ENCODE peak calls at places on chromosomes 1 and 21, in seven cellular contexts. One of them, this sample, is unnamed.

GRCh38 chr1:4549933-4550332 is 104.5 kb upstream of the AJAP1 start:
- DNase-seq in EL: no peak
- DNase-seq in activated gamma-delta T cell treated with anti-CD3 and anti-CD28 coated beads, Interleukin-2, amount 50 U/mL, for 16 hours: no peak
- DNase-seq in germinal center: no peak
- DNase-seq in AML-193: no peak
- DNase-seq in Caco-2: peak
- DNase-seq in T follicular helper cell: no peak
- DNase-seq in this sample: no peak

GRCh38 chr1:205313681-205314308 is 7.8 kb downstream of the NUAK2 start:
- DNase-seq in AML-193: no peak
- DNase-seq in T follicular helper cell: no peak
- DNase-seq in EL: peak
- DNase-seq in germinal center: peak
- DNase-seq in Caco-2: no peak
- DNase-seq in activated gamma-delta T cell treated with anti-CD3 and anti-CD28 coated beads, Interleukin-2, amount 50 U/mL, for 16 hours: no peak
- DNase-seq in this sample: no peak

GRCh38 chr1:55311057-55311631 is 96.0 kb upstream of the USP24 start:
- DNase-seq in T follicular helper cell: no peak
- DNase-seq in EL: peak
- DNase-seq in AML-193: no peak
- DNase-seq in germinal center: no peak
- DNase-seq in activated gamma-delta T cell treated with anti-CD3 and anti-CD28 coated beads, Interleukin-2, amount 50 U/mL, for 16 hours: no peak
- DNase-seq in Caco-2: no peak
- DNase-seq in this sample: no peak

GRCh38 chr1:154352581-154353459 is 27.5 kb downstream of the ATP8B2 start:
- DNase-seq in activated gamma-delta T cell treated with anti-CD3 and anti-CD28 coated beads, Interleukin-2, amount 50 U/mL, for 16 hours: no peak
- DNase-seq in AML-193: peak
- DNase-seq in Caco-2: peak
- DNase-seq in T follicular helper cell: peak
- DNase-seq in germinal center: peak
- DNase-seq in EL: peak
- DNase-seq in this sample: peak

GRCh38 chr21:41924355-41924754 is 29.5 kb downstream of the C2CD2 start:
- DNase-seq in EL: no peak
- DNase-seq in germinal center: no peak
- DNase-seq in Caco-2: no peak
- DNase-seq in T follicular helper cell: no peak
- DNase-seq in activated gamma-delta T cell treated with anti-CD3 and anti-CD28 coated beads, Interleukin-2, amount 50 U/mL, for 16 hours: no peak
- DNase-seq in AML-193: no peak
- DNase-seq in this sample: no peak

GRCh38 chr1:32501865-32502264 is 37.0 kb downstream of the ZBTB8B start:
- DNase-seq in EL: no peak
- DNase-seq in AML-193: no peak
- DNase-seq in germinal center: no peak
- DNase-seq in T follicular helper cell: no peak
- DNase-seq in Caco-2: no peak
- DNase-seq in activated gamma-delta T cell treated with anti-CD3 and anti-CD28 coated beads, Interleukin-2, amount 50 U/mL, for 16 hours: no peak
- DNase-seq in this sample: no peak

GRCh38 chr1:200905411-200906052 is 10.8 kb downstream of the INAVA start:
- DNase-seq in activated gamma-delta T cell treated with anti-CD3 and anti-CD28 coated beads, Interleukin-2, amount 50 U/mL, for 16 hours: peak
- DNase-seq in Caco-2: no peak
- DNase-seq in T follicular helper cell: no peak
- DNase-seq in AML-193: peak
- DNase-seq in EL: no peak
- DNase-seq in germinal center: no peak
- DNase-seq in this sample: peak

GRCh38 chr1:236142358-236143103 is at the start of gene GPR137B:
- DNase-seq in T follicular helper cell: no peak
- DNase-seq in germinal center: peak
- DNase-seq in Caco-2: peak
- DNase-seq in AML-193: peak
- DNase-seq in EL: peak
- DNase-seq in activated gamma-delta T cell treated with anti-CD3 and anti-CD28 coated beads, Interleukin-2, amount 50 U/mL, for 16 hours: peak
- DNase-seq in this sample: no peak

GRCh38 chr1:85623061-85623471 is 42.5 kb downstream of the CCN1 start:
- DNase-seq in activated gamma-delta T cell treated with anti-CD3 and anti-CD28 coated beads, Interleukin-2, amount 50 U/mL, for 16 hours: no peak
- DNase-seq in T follicular helper cell: no peak
- DNase-seq in EL: peak
- DNase-seq in AML-193: no peak
- DNase-seq in Caco-2: no peak
- DNase-seq in germinal center: no peak
- DNase-seq in this sample: no peak

GRCh38 chr1:22952694-22953391 is 19.8 kb downstream of the LACTBL1 start:
- DNase-seq in germinal center: no peak
- DNase-seq in EL: no peak
- DNase-seq in T follicular helper cell: no peak
- DNase-seq in activated gamma-delta T cell treated with anti-CD3 and anti-CD28 coated beads, Interleukin-2, amount 50 U/mL, for 16 hours: no peak
- DNase-seq in AML-193: no peak
- DNase-seq in Caco-2: no peak
- DNase-seq in this sample: no peak

GRCh38 chr1:43056981-43057391 is 98.3 kb upstream of the SLC2A1 start:
- DNase-seq in Caco-2: no peak
- DNase-seq in germinal center: no peak
- DNase-seq in EL: peak
- DNase-seq in T follicular helper cell: no peak
- DNase-seq in activated gamma-delta T cell treated with anti-CD3 and anti-CD28 coated beads, Interleukin-2, amount 50 U/mL, for 16 hours: no peak
- DNase-seq in AML-193: no peak
- DNase-seq in this sample: no peak

GRCh38 chr1:201053155-201053860 is 29.8 kb upstream of the KIF21B start:
- DNase-seq in EL: no peak
- DNase-seq in germinal center: no peak
- DNase-seq in AML-193: no peak
- DNase-seq in T follicular helper cell: no peak
- DNase-seq in Caco-2: no peak
- DNase-seq in activated gamma-delta T cell treated with anti-CD3 and anti-CD28 coated beads, Interleukin-2, amount 50 U/mL, for 16 hours: no peak
- DNase-seq in this sample: no peak

GRCh38 chr1:86067626-86068025 is 88.9 kb downstream of the COL24A1 start:
- DNase-seq in activated gamma-delta T cell treated with anti-CD3 and anti-CD28 coated beads, Interleukin-2, amount 50 U/mL, for 16 hours: no peak
- DNase-seq in T follicular helper cell: no peak
- DNase-seq in germinal center: no peak
- DNase-seq in Caco-2: no peak
- DNase-seq in AML-193: no peak
- DNase-seq in EL: peak
- DNase-seq in this sample: no peak

GRCh38 chr1:212158912-212159796 is 123.6 kb downstream of the DTL start:
- DNase-seq in EL: no peak
- DNase-seq in AML-193: no peak
- DNase-seq in germinal center: no peak
- DNase-seq in activated gamma-delta T cell treated with anti-CD3 and anti-CD28 coated beads, Interleukin-2, amount 50 U/mL, for 16 hours: peak
- DNase-seq in T follicular helper cell: no peak
- DNase-seq in Caco-2: no peak
- DNase-seq in this sample: no peak

GRCh38 chr1:150622219-150622975 is 7.0 kb downstream of the ENSA start:
- DNase-seq in activated gamma-delta T cell treated with anti-CD3 and anti-CD28 coated beads, Interleukin-2, amount 50 U/mL, for 16 hours: no peak
- DNase-seq in AML-193: no peak
- DNase-seq in EL: no peak
- DNase-seq in Caco-2: no peak
- DNase-seq in T follicular helper cell: no peak
- DNase-seq in germinal center: no peak
- DNase-seq in this sample: no peak

GRCh38 chr1:244815600-244816099 is 19.8 kb upstream of the COX20 start:
- DNase-seq in activated gamma-delta T cell treated with anti-CD3 and anti-CD28 coated beads, Interleukin-2, amount 50 U/mL, for 16 hours: no peak
- DNase-seq in AML-193: peak
- DNase-seq in germinal center: no peak
- DNase-seq in EL: no peak
- DNase-seq in Caco-2: no peak
- DNase-seq in T follicular helper cell: no peak
- DNase-seq in this sample: peak

GRCh38 chr1:1799716-1800115 is 21.4 kb upstream of the NADK start:
- DNase-seq in EL: no peak
- DNase-seq in AML-193: no peak
- DNase-seq in germinal center: no peak
- DNase-seq in T follicular helper cell: no peak
- DNase-seq in Caco-2: no peak
- DNase-seq in activated gamma-delta T cell treated with anti-CD3 and anti-CD28 coated beads, Interleukin-2, amount 50 U/mL, for 16 hours: no peak
- DNase-seq in this sample: no peak

GRCh38 chr1:30798389-30798951 is 40.9 kb upstream of the LAPTM5 start:
- DNase-seq in activated gamma-delta T cell treated with anti-CD3 and anti-CD28 coated beads, Interleukin-2, amount 50 U/mL, for 16 hours: no peak
- DNase-seq in Caco-2: no peak
- DNase-seq in germinal center: no peak
- DNase-seq in T follicular helper cell: no peak
- DNase-seq in EL: no peak
- DNase-seq in AML-193: no peak
- DNase-seq in this sample: no peak

GRCh38 chr1:67755619-67756018 is 70.6 kb downstream of the GADD45A start:
- DNase-seq in EL: no peak
- DNase-seq in T follicular helper cell: no peak
- DNase-seq in Caco-2: no peak
- DNase-seq in AML-193: no peak
- DNase-seq in activated gamma-delta T cell treated with anti-CD3 and anti-CD28 coated beads, Interleukin-2, amount 50 U/mL, for 16 hours: no peak
- DNase-seq in germinal center: no peak
- DNase-seq in this sample: no peak

GRCh38 chr1:216820345-216820744 is 97.1 kb upstream of the ESRRG start:
- DNase-seq in EL: peak
- DNase-seq in activated gamma-delta T cell treated with anti-CD3 and anti-CD28 coated beads, Interleukin-2, amount 50 U/mL, for 16 hours: no peak
- DNase-seq in T follicular helper cell: no peak
- DNase-seq in Caco-2: no peak
- DNase-seq in AML-193: no peak
- DNase-seq in germinal center: no peak
- DNase-seq in this sample: no peak

GRCh38 chr1:4699724-4700301 is 45.4 kb downstream of the AJAP1 start:
- DNase-seq in EL: no peak
- DNase-seq in germinal center: no peak
- DNase-seq in Caco-2: no peak
- DNase-seq in AML-193: no peak
- DNase-seq in activated gamma-delta T cell treated with anti-CD3 and anti-CD28 coated beads, Interleukin-2, amount 50 U/mL, for 16 hours: no peak
- DNase-seq in T follicular helper cell: no peak
- DNase-seq in this sample: no peak

GRCh38 chr1:93531193-93531592 is 83.3 kb downstream of the FNBP1L start:
- DNase-seq in T follicular helper cell: no peak
- DNase-seq in Caco-2: no peak
- DNase-seq in AML-193: no peak
- DNase-seq in activated gamma-delta T cell treated with anti-CD3 and anti-CD28 coated beads, Interleukin-2, amount 50 U/mL, for 16 hours: no peak
- DNase-seq in EL: no peak
- DNase-seq in germinal center: no peak
- DNase-seq in this sample: no peak

GRCh38 chr1:50422675-50422945 is 633 bp downstream of the DMRTA2 start:
- DNase-seq in EL: no peak
- DNase-seq in Caco-2: no peak
- DNase-seq in germinal center: no peak
- DNase-seq in activated gamma-delta T cell treated with anti-CD3 and anti-CD28 coated beads, Interleukin-2, amount 50 U/mL, for 16 hours: no peak
- DNase-seq in AML-193: no peak
- DNase-seq in T follicular helper cell: no peak
- DNase-seq in this sample: no peak

GRCh38 chr1:36797761-36798160 is 236.6 kb downstream of the GRIK3 start:
- DNase-seq in T follicular helper cell: no peak
- DNase-seq in Caco-2: no peak
- DNase-seq in germinal center: no peak
- DNase-seq in AML-193: no peak
- DNase-seq in activated gamma-delta T cell treated with anti-CD3 and anti-CD28 coated beads, Interleukin-2, amount 50 U/mL, for 16 hours: no peak
- DNase-seq in EL: no peak
- DNase-seq in this sample: no peak

GRCh38 chr21:42398414-42399030 is 2.7 kb upstream of the TMPRSS3 start:
- DNase-seq in activated gamma-delta T cell treated with anti-CD3 and anti-CD28 coated beads, Interleukin-2, amount 50 U/mL, for 16 hours: no peak
- DNase-seq in EL: no peak
- DNase-seq in germinal center: no peak
- DNase-seq in AML-193: no peak
- DNase-seq in Caco-2: no peak
- DNase-seq in T follicular helper cell: no peak
- DNase-seq in this sample: no peak